ENCODE peak calls at places on chromosomes 7 and 10, in seven cellular contexts. C is CD4-positive, alpha-beta T cell; L is BJ; P is NCI-H2171; A is T follicular helper cell; T is psoas muscle; R is stimulated activated CD4-positive, alpha-beta T cell treated with anti-CD3 and anti-CD28 coated beads, Interleukin-2, amount 100 ng/mL, for 24 hours. I is an unnamed sample.

GRCh38 chr10:90462761-90463160 is 395.1 kb downstream of the HTR7 start:
- DNase-seq in C (no peak), L (peak), P (no peak), A (no peak), T (no peak), R (no peak), I (no peak)

GRCh38 chr10:34454590-34455289 is 360.4 kb downstream of the PARD3 start:
- DNase-seq in C (no peak), L (no peak), P (peak), A (no peak), T (no peak), R (no peak), I (no peak)

GRCh38 chr10:24701447-24701846 is 22.2 kb downstream of the ARHGAP21 start:
- DNase-seq in C (no peak), L (no peak), P (no peak), A (no peak), T (no peak), R (no peak), I (no peak)

GRCh38 chr7:43537765-43538403 is 45.0 kb upstream of the STK17A start:
- DNase-seq in C (no peak), L (no peak), P (no peak), A (no peak), T (no peak), R (no peak), I (no peak)

GRCh38 chr10:129963831-129964501 is at the start of gene EBF3:
- DNase-seq in C (no peak), L (no peak), P (peak), A (peak), T (peak), R (peak), I (no peak)

GRCh38 chr10:128539784-128540759 is 413.8 kb upstream of the MKI67 start:
- DNase-seq in C (no peak), L (no peak), P (peak), A (no peak), T (no peak), R (no peak), I (no peak)

GRCh38 chr7:105890290-105890997 is 14.0 kb upstream of the ATXN7L1 start:
- DNase-seq in C (no peak), L (no peak), P (no peak), A (no peak), T (no peak), R (peak), I (no peak)

GRCh38 chr7:94280836-94281235 is 113.9 kb upstream of the COL1A2 start:
- DNase-seq in C (no peak), L (no peak), P (no peak), A (no peak), T (no peak), R (no peak), I (no peak)

GRCh38 chr7:152711444-152711944 is 35.6 kb upstream of the XRCC2 start:
- DNase-seq in C (no peak), L (no peak), P (no peak), A (no peak), T (no peak), R (no peak), I (no peak)

GRCh38 chr7:98278408-98278807 is 3.1 kb upstream of the BRI3 start:
- DNase-seq in C (no peak), L (no peak), P (no peak), A (no peak), T (no peak), R (no peak), I (no peak)

GRCh38 chr10:27620425-27621397 is 116.6 kb downstream of the RAB18 start:
- DNase-seq in C (no peak), L (peak), P (no peak), A (no peak), T (peak), R (no peak), I (peak)

GRCh38 chr10:104127411-104127810 is 5.4 kb downstream of the SFR1 start:
- DNase-seq in C (no peak), L (no peak), P (no peak), A (no peak), T (no peak), R (no peak), I (no peak)

GRCh38 chr7:124413029-124413428 is 352.6 kb downstream of the GPR37 start:
- DNase-seq in C (no peak), L (no peak), P (no peak), A (no peak), T (no peak), R (no peak), I (no peak)